ENCODE peak calls at places on chromosomes 5 and 9, in nine cellular contexts. B, G, K, A, Q, Z, P, M and S are unnamed samples.

GRCh38 chr9:96040591-96041461 is 165.3 kb downstream of the ERCC6L2 start:
- DNase-seq in B (no peak), G (peak), K (no peak), A (no peak), Q (no peak), Z (no peak), P (no peak), M (no peak), S (no peak)

GRCh38 chr5:77437194-77437593 is 54.9 kb downstream of the WDR41 start:
- DNase-seq in B (peak), G (peak), K (no peak), A (no peak), Q (no peak), Z (no peak), P (peak), M (no peak), S (peak)

GRCh38 chr5:150671509-150672236 is 10.6 kb downstream of the MYOZ3 start:
- DNase-seq in B (peak), G (no peak), K (no peak), A (no peak), Q (no peak), Z (no peak), P (peak), M (peak), S (peak)

GRCh38 chr9:101587644-101588043 is 7.1 kb downstream of the PPP3R2 start:
- DNase-seq in B (no peak), G (no peak), K (no peak), A (no peak), Q (no peak), Z (no peak), P (no peak), M (no peak), S (no peak)

GRCh38 chr5:143557061-143557818 is 153.8 kb upstream of the NR3C1 start:
- DNase-seq in B (peak), G (peak), K (no peak), A (no peak), Q (peak), Z (no peak), P (no peak), M (no peak), S (no peak)

GRCh38 chr9:34332370-34332964 is 3.1 kb downstream of the NUDT2 start:
- DNase-seq in B (peak), G (peak), K (peak), A (no peak), Q (peak), Z (no peak), P (peak), M (no peak), S (no peak)

GRCh38 chr5:72525816-72526215 is 18.6 kb upstream of the ZNF366 start:
- DNase-seq in B (no peak), G (peak), K (peak), A (no peak), Q (peak), Z (no peak), P (no peak), M (no peak), S (no peak)

GRCh38 chr9:6923081-6923480 is 165.3 kb downstream of the KDM4C start:
- DNase-seq in B (no peak), G (no peak), K (no peak), A (no peak), Q (peak), Z (no peak), P (no peak), M (no peak), S (no peak)

GRCh38 chr9:75019022-75019421 is 9.1 kb downstream of the CARNMT1 start:
- DNase-seq in B (no peak), G (peak), K (peak), A (no peak), Q (no peak), Z (no peak), P (no peak), M (no peak), S (no peak)

GRCh38 chr5:32116574-32117313 is 57.4 kb downstream of the GOLPH3 start:
- DNase-seq in B (no peak), G (no peak), K (no peak), A (no peak), Q (no peak), Z (no peak), P (no peak), M (no peak), S (no peak)

GRCh38 chr9:35432076-35432475 is 57.8 kb upstream of the RUSC2 start:
- DNase-seq in B (no peak), G (peak), K (no peak), A (no peak), Q (no peak), Z (no peak), P (no peak), M (no peak), S (no peak)

GRCh38 chr5:114360816-114361723 is 800 bp upstream of the KCNN2 start:
- DNase-seq in B (peak), G (no peak), K (peak), A (peak), Q (no peak), Z (peak), P (peak), M (peak), S (peak)

GRCh38 chr5:112146323-112146848 is 272.7 kb downstream of the EPB41L4A start:
- DNase-seq in B (no peak), G (peak), K (peak), A (no peak), Q (peak), Z (peak), P (no peak), M (no peak), S (peak)

GRCh38 chr5:157148734-157149615 is 6.3 kb upstream of the MED7 start:
- DNase-seq in B (peak), G (peak), K (peak), A (peak), Q (peak), Z (peak), P (peak), M (peak), S (peak)

GRCh38 chr5:83482961-83483360 is 11.4 kb downstream of the VCAN start:
- DNase-seq in B (no peak), G (no peak), K (no peak), A (no peak), Q (no peak), Z (no peak), P (no peak), M (no peak), S (no peak)

GRCh38 chr5:53170748-53171349 is 61.3 kb upstream of the MOCS2 start:
- DNase-seq in B (peak), G (peak), K (peak), A (peak), Q (peak), Z (peak), P (peak), M (no peak), S (peak)

DNA sequence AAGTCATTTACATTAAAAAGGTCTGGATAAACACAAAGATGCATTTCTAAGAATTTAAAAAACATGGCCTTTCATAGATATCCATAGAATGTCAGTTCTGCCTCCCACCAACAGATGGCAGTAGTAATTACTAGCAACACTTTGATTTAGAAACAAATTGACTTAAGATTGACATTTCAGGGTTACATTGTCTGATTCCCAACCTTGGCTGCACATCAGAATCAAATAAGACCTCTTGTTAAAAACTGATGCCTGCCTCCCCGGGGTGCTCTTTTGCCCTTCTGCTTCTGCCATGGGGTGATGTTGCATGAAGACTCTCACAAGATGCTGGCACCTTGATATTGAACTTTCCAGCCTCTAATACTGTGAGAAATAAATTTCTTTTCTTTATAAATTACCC is 146.2 kb upstream of the GPR151 start:
- DNase-seq in B (no peak), G (peak), K (peak), A (no peak), Q (peak), Z (no peak), P (no peak), M (no peak), S (peak)
- TF ChIP-seq CTCF in B (peak), G (peak), K (peak), A (peak), Q (peak), Z (peak), P (peak), M (peak), S (peak)

DNA sequence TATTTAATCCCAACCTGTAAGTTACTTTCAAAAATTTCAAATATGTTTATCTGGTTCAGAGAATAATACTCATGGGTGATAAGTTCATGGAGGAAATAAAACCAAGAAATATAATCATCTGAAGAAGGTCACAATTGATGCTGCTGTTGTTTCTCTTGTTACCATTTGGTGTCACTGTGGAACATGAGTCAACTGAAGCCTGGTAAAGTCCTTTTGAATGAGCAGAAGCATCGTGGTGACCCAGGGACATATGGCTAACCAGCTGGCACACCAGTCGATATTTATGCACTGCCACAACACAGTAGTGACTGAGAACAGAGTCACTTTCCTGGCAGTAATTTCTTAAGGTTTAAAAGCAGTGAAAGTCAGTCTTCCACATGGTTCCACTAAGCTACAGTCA is 612.9 kb upstream of the TLE4 start:
- DNase-seq in B (no peak), G (no peak), K (no peak), A (no peak), Q (no peak), Z (no peak), P (no peak), M (no peak), S (no peak)
- TF ChIP-seq CTCF in B (no peak), G (peak), K (no peak), A (peak), Q (peak), Z (no peak), P (peak), M (peak), S (peak)

DNA sequence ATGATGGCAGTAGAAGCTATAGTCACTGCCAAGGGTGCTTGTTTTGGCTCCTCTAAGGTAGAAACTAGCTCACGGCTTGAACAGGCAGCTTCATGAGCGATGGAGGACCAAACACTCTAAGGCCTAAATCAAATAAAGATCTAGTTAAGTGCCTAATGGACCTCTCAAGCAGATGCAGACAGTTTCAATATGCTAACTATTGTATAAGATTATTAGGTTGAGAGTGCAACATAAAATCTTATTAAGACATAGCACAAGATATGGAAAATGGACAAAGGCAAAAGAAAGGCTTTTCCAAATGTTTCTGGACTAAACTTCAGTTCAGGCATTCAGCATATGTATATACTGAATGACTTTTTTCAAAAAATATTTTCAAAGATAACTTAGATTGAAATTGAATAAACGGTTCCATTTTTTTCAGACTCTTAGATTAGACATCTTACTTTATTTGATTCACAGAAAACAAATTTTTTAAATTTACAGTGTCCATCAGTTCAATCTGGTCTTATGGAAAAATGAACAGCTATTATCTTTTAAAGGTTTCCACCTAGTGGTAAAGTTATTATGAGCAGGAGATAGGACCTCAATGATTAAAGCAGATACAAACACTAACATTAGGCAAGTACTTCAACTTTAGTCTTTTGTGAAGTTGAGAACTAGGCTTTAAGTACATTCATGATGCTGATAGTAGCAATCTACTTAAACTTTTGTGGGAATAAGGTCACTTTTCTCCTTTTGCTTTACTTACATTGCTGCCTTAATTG is 1167.7 kb downstream of the MAT2B start:
- DNase-seq in B (no peak), G (peak), K (peak), A (no peak), Q (peak), Z (no peak), P (peak), M (no peak), S (no peak)
- TF ChIP-seq CTCF in B (no peak), G (no peak), K (peak), A (peak), Q (peak), Z (no peak), P (peak), M (peak), S (peak)

DNA sequence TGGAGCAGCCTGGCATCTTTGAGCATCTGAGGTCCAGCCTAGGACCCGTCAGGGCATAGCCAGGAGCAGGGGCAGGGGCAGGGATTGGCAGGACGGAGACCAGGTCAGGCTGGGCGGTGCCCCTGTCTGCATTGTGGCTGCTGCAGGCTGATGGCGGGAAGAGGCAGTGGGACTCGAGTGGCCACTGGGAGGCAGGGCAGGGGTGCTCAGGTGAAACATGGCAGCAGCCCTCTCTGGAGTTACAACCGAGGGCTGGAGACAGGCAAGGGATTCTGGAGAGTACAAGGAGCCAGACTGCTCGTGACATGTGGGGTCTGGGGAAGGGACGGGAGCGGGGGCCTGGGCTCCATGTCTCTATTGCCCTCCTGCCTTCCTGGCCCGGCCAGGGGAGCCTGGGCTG is 97.4 kb upstream of the RAPGEF1 start:
- DNase-seq in B (peak), G (peak), K (no peak), A (no peak), Q (peak), Z (no peak), P (peak), M (no peak), S (no peak)
- TF ChIP-seq CTCF in B (peak), G (peak), K (no peak), A (peak), Q (no peak), Z (no peak), P (peak), M (peak), S (peak)

GRCh38 chr9:120869726-120870125 is 7.3 kb downstream of the PHF19 start:
- DNase-seq in B (no peak), G (no peak), K (no peak), A (no peak), Q (no peak), Z (no peak), P (no peak), M (no peak), S (no peak)

GRCh38 chr9:120868339-120868675 is 8.7 kb downstream of the PHF19 start:
- DNase-seq in B (no peak), G (no peak), K (no peak), A (no peak), Q (peak), Z (no peak), P (no peak), M (no peak), S (no peak)

GRCh38 chr9:120868676-120869359 is 8.2 kb downstream of the PHF19 start:
- DNase-seq in B (peak), G (peak), K (peak), A (peak), Q (peak), Z (peak), P (peak), M (peak), S (peak)

GRCh38 chr9:120870206-120870605 is 6.8 kb downstream of the PHF19 start:
- DNase-seq in B (no peak), G (no peak), K (no peak), A (no peak), Q (no peak), Z (no peak), P (no peak), M (no peak), S (no peak)

GRCh38 chr9:120869360-120869687 is 7.7 kb downstream of the PHF19 start:
- DNase-seq in B (no peak), G (no peak), K (no peak), A (no peak), Q (no peak), Z (no peak), P (no peak), M (no peak), S (no peak)
- TF ChIP-seq CTCF in B (no peak), G (no peak), K (peak), A (peak), Q (no peak), Z (no peak), P (no peak), M (no peak), S (no peak)

GRCh38 chr5:2565147-2565546 is 186.3 kb downstream of the IRX2 start:
- DNase-seq in B (no peak), G (no peak), K (no peak), A (no peak), Q (no peak), Z (no peak), P (no peak), M (no peak), S (no peak)

GRCh38 chr5:2562036-2562435 is 189.4 kb downstream of the IRX2 start:
- DNase-seq in B (no peak), G (no peak), K (no peak), A (no peak), Q (no peak), Z (no peak), P (no peak), M (no peak), S (no peak)

GRCh38 chr5:2560435-2560834 is 191.0 kb downstream of the IRX2 start:
- DNase-seq in B (no peak), G (no peak), K (no peak), A (no peak), Q (no peak), Z (no peak), P (no peak), M (no peak), S (no peak)

GRCh38 chr5:2566280-2566679 is 185.2 kb downstream of the IRX2 start:
- DNase-seq in B (no peak), G (peak), K (peak), A (no peak), Q (no peak), Z (no peak), P (no peak), M (no peak), S (no peak)

GRCh38 chr5:2563046-2563445 is 188.4 kb downstream of the IRX2 start:
- DNase-seq in B (no peak), G (no peak), K (no peak), A (no peak), Q (no peak), Z (no peak), P (peak), M (no peak), S (no peak)
- TF ChIP-seq CTCF in B (no peak), G (no peak), K (no peak), A (no peak), Q (no peak), Z (no peak), P (no peak), M (no peak), S (no peak)

DNA sequence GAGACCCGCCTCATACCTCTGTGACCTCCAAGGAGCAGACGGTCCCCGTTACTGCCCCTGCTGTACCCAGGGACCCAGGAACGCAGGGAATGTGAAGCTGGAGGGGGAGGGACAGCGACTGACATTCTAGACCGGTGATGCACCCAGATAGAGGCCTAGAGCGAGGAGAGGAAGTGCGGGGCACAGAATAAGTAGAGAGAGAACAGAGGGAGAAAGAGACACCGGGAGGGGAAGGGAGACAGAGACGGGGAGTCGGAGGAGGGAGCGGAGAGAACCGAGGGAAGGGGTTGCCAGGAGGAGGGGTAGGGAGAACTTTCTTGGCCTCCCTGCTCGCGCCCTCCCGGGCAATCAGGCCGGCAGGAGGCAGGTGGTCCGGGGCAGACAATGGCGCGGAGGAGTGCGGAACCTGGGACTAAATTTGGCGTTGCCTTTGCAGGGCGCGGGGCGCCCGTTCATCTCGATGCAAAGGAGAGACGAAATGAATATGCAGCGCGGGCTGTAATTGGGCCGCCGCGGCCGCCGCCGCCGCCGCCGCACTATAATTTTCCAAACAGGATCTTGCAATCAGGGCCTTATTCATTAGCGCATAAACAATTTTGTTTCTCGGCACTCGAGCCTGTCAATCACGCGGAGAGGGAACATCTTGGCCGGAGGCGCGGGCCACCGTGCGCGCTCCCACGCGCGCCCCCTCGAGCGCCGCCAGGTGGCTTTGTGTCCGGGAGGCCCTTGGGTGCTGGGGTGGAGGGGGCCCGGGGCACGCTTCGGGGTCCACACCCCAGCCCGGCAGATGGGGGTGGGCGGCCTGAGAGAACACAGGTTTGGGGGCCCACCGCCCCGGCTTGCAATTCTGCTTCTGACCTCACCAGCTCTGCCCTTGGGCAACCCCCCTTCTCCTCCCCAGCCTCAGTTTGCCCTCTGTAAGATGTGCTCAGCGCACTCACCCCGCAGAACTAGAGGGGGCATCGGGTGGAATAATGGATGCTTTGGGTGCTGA is 32.9 kb downstream of the NDUFA8 start:
- DNase-seq in B (no peak), G (peak), K (peak), A (no peak), Q (no peak), Z (no peak), P (peak), M (no peak), S (no peak)
- TF ChIP-seq CTCF in B (peak), G (no peak), K (no peak), A (no peak), Q (no peak), Z (no peak), P (peak), M (peak), S (peak)

DNA sequence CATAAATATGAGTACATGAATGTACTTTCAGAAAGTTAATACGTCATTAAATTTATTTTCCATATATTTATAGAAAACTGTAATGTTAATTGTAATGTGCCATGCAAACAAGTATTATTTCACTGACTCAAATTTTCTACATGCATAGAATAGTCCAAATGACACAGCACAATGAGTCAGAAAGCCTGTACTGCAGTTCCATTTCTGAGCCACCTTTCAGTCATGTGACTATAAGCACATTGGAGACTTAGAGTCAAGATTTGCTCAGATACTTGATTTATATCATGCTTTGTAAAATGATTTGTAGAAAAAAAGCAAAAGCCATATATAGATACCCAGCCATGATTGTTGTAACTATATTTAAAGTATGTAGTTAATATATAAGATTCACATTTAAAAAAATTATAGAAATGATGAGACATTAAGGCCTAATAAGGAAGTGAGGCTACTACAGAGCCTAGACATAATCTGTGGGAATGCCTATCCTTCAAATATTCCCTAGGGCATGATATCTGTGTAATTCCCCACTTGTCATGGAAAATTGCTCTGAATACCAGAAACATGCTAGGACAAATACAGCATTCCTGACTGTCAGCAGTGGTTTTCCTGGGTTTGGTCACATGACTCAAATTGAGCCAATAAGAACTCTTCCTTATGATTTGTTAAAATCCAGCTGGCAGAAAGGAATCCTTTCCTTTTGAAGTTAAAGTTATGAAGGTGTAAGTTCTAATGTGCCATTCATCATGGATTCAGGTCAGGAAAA is 50.0 kb downstream of the PTPRD start:
- DNase-seq in B (no peak), G (peak), K (peak), A (no peak), Q (no peak), Z (no peak), P (no peak), M (no peak), S (no peak)
- TF ChIP-seq CTCF in B (no peak), G (no peak), K (no peak), A (no peak), Q (no peak), Z (no peak), P (no peak), M (no peak), S (no peak)